ENCODE peak calls at places on chromosomes 7 and 10, in four cellular contexts. Z is EL, I is astrocyte of the spinal cord, O is Karpas-422. K is an unnamed sample.

GRCh38 chr10:76311752-76312699 is 880.6 kb downstream of the LRMDA start:
- DNase-seq in Z (peak), I (no peak), O (peak), K (peak)

GRCh38 chr7:7214398-7215347 is 32.3 kb downstream of the C1GALT1 start:
- DNase-seq in Z (no peak), I (no peak), O (no peak), K (no peak)

GRCh38 chr10:4354382-4354812 is 471.6 kb upstream of the AKR1E2 start:
- DNase-seq in Z (peak), I (peak), O (no peak), K (peak)

GRCh38 chr10:45418859-45419672 is 45.0 kb downstream of the ALOX5 start:
- DNase-seq in Z (peak), I (peak), O (no peak), K (peak)

GRCh38 chr7:2478387-2478760 is 2.2 kb upstream of the GRIFIN start:
- DNase-seq in Z (no peak), I (peak), O (no peak), K (peak)

GRCh38 chr7:55569797-55570196 is 2.5 kb downstream of the VOPP1 start:
- DNase-seq in Z (no peak), I (no peak), O (no peak), K (no peak)

GRCh38 chr10:49115015-49115795 is at the start of gene VSTM4:
- DNase-seq in Z (peak), I (peak), O (no peak), K (peak)

GRCh38 chr10:77592946-77593636 is 44.5 kb downstream of the KCNMA1 start:
- DNase-seq in Z (peak), I (peak), O (no peak), K (peak)

GRCh38 chr7:3301831-3302618 is 973 bp downstream of the SDK1 start:
- DNase-seq in Z (no peak), I (peak), O (no peak), K (peak)

K was measured in choroid plexus epithelial cell.